ENCODE peak calls at places on chromosomes 11 and 22, in four cellular contexts. K, D, I and P are unnamed samples.

GRCh38 chr11:2359557-2359956 is 17.6 kb upstream of the CD81 start:
- DNase-seq in K (no peak), D (no peak), I (no peak), P (no peak)

GRCh38 chr22:49812838-49813237 is 14.8 kb downstream of the BRD1 start:
- DNase-seq in K (no peak), D (no peak), I (no peak), P (no peak)

GRCh38 chr22:30420401-30421178 is 5.0 kb upstream of the MTFP1 start:
- DNase-seq in K (no peak), D (no peak), I (peak; percentile 32), P (no peak)

GRCh38 chr22:16987822-16988221 is 20.2 kb downstream of the GAB4 start:
- DNase-seq in K (no peak), D (no peak), I (no peak), P (no peak)

GRCh38 chr22:40410272-40410671 is 39.9 kb downstream of the SGSM3 start:
- DNase-seq in K (no peak), D (no peak), I (no peak), P (no peak)

GRCh38 chr11:16883179-16883578 is 131.0 kb downstream of the PLEKHA7 start:
- DNase-seq in K (no peak), D (no peak), I (peak; percentile 64), P (no peak)

GRCh38 chr22:45978275-45978713 is 1.3 kb upstream of the WNT7B start:
- DNase-seq in K (no peak), D (no peak), I (no peak), P (no peak)

GRCh38 chr22:24593810-24594568 is 1.1 kb upstream of the LRRC75B start:
- DNase-seq in K (no peak), D (peak; percentile 78), I (no peak), P (no peak)

GRCh38 chr11:10309163-10310093 is 4.6 kb downstream of the ADM start:
- DNase-seq in K (no peak), D (peak; percentile 74), I (peak; percentile 43), P (no peak)

GRCh38 chr22:46769191-46769675 is 6.8 kb downstream of the TBC1D22A start:
- DNase-seq in K (no peak), D (no peak), I (no peak), P (no peak)

GRCh38 chr11:65492387-65492636 is 6.5 kb upstream of the MALAT1 start:
- DNase-seq in K (no peak), D (no peak), I (no peak), P (no peak)

GRCh38 chr22:21593406-21594232 is 26.1 kb downstream of the UBE2L3 start:
- DNase-seq in K (no peak), D (peak; percentile 35), I (peak; percentile 87), P (peak; percentile 51)

GRCh38 chr11:123054301-123055065 is 7.5 kb downstream of the HSPA8 start:
- DNase-seq in K (no peak), D (peak; percentile 70), I (peak; percentile 72), P (no peak)

GRCh38 chr11:45606514-45607024 is 58.9 kb downstream of the CHST1 start:
- DNase-seq in K (no peak), D (no peak), I (no peak), P (peak; percentile 81)

DNA sequence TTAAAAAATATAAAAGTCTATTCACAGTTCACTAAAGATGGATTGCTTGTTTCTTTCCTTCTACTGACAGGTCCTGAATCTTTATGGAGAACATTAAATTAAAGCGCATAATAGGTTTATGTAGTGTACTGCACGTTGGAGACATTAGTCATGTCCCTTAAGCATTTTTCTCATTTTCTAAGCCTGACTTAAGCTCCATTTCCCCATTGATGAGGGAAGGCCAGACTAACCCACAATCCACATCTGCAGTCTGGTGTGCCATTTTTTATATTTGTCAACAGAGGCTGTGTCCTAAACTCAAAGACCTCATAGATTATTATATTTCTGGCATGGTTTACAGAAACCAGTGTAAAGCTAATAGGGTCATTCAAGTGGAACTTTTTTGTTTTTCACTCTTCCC is 39.9 kb downstream of the CADM1 start:
- DNase-seq in K (no peak), D (no peak), I (no peak), P (no peak)
- TF ChIP-seq CBFB in K (no peak), D (no peak), I (no peak), P (no peak)

GRCh38 chr11:71207996-71208774 is 44.2 kb downstream of the SHANK2 start:
- DNase-seq in K (no peak), D (no peak), I (no peak), P (no peak)
- TF ChIP-seq CBFB in K (no peak), D (no peak), I (no peak), P (no peak)

DNA sequence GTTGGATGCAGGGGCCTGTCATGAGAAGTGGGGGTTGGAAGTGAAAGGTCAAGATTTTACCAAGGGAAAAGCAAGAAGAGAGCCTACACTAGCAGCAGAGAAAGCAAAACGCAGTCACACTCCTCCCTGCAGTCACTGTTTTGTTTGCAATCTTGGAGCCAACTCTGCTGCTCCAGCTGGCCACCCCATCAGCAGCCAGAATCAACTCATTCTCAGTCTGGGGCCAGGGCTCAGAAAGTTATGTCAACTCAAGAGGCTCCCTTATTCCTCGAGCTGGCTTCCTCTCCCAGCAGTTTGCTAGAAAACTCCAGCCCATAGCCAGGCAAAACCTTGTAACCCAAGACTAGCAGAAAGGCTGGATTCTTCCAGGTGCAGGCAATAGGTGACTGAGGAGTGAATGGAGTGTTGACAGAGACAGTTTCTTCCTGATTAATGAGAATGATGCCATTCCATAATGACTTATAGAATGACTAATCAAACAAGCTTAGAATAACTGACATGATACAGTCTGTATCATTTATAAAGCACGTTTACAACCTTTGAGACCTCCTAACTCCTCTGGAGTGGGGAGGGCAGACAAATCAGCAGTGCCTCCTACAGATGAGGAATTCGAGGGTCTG is 53.4 kb downstream of the P4HA3 start:
- DNase-seq in K (no peak), D (no peak), I (no peak), P (no peak)
- TF ChIP-seq CBFB in K (no peak), D (no peak), I (no peak), P (no peak)

DNA sequence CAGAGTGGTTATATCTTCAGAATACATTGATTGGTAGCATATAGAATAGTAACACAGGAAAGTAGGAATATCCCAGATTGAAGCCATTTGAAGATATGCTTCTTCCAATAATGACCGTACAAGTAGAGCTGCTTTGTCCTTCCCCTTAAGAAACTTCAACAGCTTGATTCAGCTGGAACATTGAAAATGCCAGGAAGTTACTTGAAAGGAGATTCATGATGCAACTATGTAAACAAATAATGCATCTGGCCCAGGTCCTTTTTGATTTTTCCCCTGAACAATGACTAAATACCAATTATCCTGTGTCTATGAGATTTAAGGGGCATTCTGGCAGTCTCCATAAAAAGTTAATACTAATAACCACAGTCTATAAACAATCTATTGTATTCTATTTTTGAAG is 3.0 kb downstream of the DKK3 start:
- DNase-seq in K (no peak), D (no peak), I (no peak), P (no peak)
- TF ChIP-seq CBFB in K (no peak), D (no peak), I (no peak), P (no peak)